ENCODE peak calls at places on chromosomes 3 and 15, in six cellular contexts. M is endodermal cell, C is tibial artery, K is C1 segment of cervical spinal cord, V is HuH-7, A is NCI-H1105. O is an unnamed sample.

GRCh38 chr15:62888628-62889027 is 153.9 kb upstream of the TPM1 start:
- DNase-seq in M (no peak), C (no peak), K (no peak), V (no peak), A (no peak), O (no peak)

GRCh38 chr3:25727316-25727715 is 55.9 kb downstream of the NGLY1 start:
- DNase-seq in M (no peak), C (no peak), K (no peak), V (no peak), A (no peak), O (no peak)

GRCh38 chr15:68256675-68257450 is 20.7 kb upstream of the FEM1B start:
- DNase-seq in M (peak), C (peak), K (peak), V (peak), A (no peak), O (peak)

GRCh38 chr3:165466856-165467255 is 270.7 kb upstream of the SLITRK3 start:
- DNase-seq in M (no peak), C (no peak), K (no peak), V (no peak), A (no peak), O (no peak)

GRCh38 chr3:159844383-159844730 is 144.3 kb upstream of the IL12A start:
- DNase-seq in M (no peak), C (no peak), K (no peak), V (no peak), A (no peak), O (no peak)

GRCh38 chr3:47194994-47195393 is 31.1 kb upstream of the SETD2 start:
- DNase-seq in M (no peak), C (no peak), K (no peak), V (no peak), A (no peak), O (no peak)

GRCh38 chr3:188742755-188743549 is 428.8 kb upstream of the TPRG1 start:
- DNase-seq in M (no peak), C (no peak), K (no peak), V (no peak), A (no peak), O (no peak)

GRCh38 chr3:171186383-171186782 is 159.9 kb upstream of the SLC2A2 start:
- DNase-seq in M (no peak), C (no peak), K (no peak), V (no peak), A (no peak), O (no peak)

GRCh38 chr3:39541917-39542329 is 74.4 kb downstream of the MOBP start:
- DNase-seq in M (no peak), C (no peak), K (no peak), V (no peak), A (peak), O (no peak)

GRCh38 chr3:196406806-196407470 is 25.3 kb downstream of the UBXN7 start:
- DNase-seq in M (no peak), C (no peak), K (no peak), V (no peak), A (no peak), O (no peak)

GRCh38 chr15:51450001-51450400 is 108.5 kb downstream of the GLDN start:
- DNase-seq in M (no peak), C (no peak), K (no peak), V (no peak), A (no peak), O (no peak)

GRCh38 chr15:95208071-95208470 is 976.7 kb downstream of the MCTP2 start:
- DNase-seq in M (no peak), C (no peak), K (no peak), V (no peak), A (no peak), O (no peak)

GRCh38 chr3:69710153-69710977 is 28.9 kb upstream of the MITF start:
- DNase-seq in M (no peak), C (no peak), K (no peak), V (no peak), A (no peak), O (no peak)

GRCh38 chr15:65870889-65871533 is 1.7 kb downstream of the RAB11A start:
- DNase-seq in M (no peak), C (no peak), K (no peak), V (peak), A (peak), O (no peak)

GRCh38 chr3:198093082-198093679 is 133.2 kb downstream of the LMLN start:
- DNase-seq in M (no peak), C (no peak), K (no peak), V (no peak), A (no peak), O (no peak)

GRCh38 chr15:92495468-92495867 is 101.8 kb downstream of the ST8SIA2 start:
- DNase-seq in M (no peak), C (no peak), K (no peak), V (no peak), A (no peak), O (no peak)

GRCh38 chr3:187838016-187838535 is 92.8 kb upstream of the BCL6 start:
- DNase-seq in M (no peak), C (no peak), K (no peak), V (no peak), A (no peak), O (no peak)

GRCh38 chr3:177050466-177051237 is 146.6 kb downstream of the TBL1XR1 start:
- DNase-seq in M (no peak), C (no peak), K (no peak), V (no peak), A (peak), O (no peak)

GRCh38 chr15:44312108-44312507 is 23.6 kb downstream of the GOLM2 start:
- DNase-seq in M (no peak), C (no peak), K (no peak), V (no peak), A (no peak), O (no peak)

GRCh38 chr3:158167737-158168469 is 58.0 kb downstream of the RSRC1 start:
- DNase-seq in M (no peak), C (no peak), K (no peak), V (no peak), A (no peak), O (no peak)

GRCh38 chr15:48634934-48635333 is 10.6 kb downstream of the FBN1 start:
- DNase-seq in M (no peak), C (no peak), K (no peak), V (no peak), A (no peak), O (no peak)

GRCh38 chr3:49723301-49723630 is 485 bp downstream of the GMPPB start:
- DNase-seq in M (peak), C (peak), K (peak), V (peak), A (peak), O (peak)

GRCh38 chr15:33915571-33916407 is 52.5 kb upstream of the CHRM5 start:
- DNase-seq in M (peak), C (no peak), K (no peak), V (no peak), A (no peak), O (no peak)

GRCh38 chr15:26503998-26504397 is 268.9 kb downstream of the GABRB3 start:
- DNase-seq in M (no peak), C (no peak), K (no peak), V (no peak), A (no peak), O (no peak)

GRCh38 chr3:112739252-112739945 is 98.5 kb upstream of the CCDC80 start:
- DNase-seq in M (no peak), C (no peak), K (no peak), V (no peak), A (no peak), O (no peak)

GRCh38 chr3:22887664-22888291 is 315.3 kb upstream of the UBE2E2 start:
- DNase-seq in M (peak), C (no peak), K (no peak), V (peak), A (peak), O (no peak)

GRCh38 chr3:108182339-108182738 is 39.9 kb downstream of the IFT57 start:
- DNase-seq in M (no peak), C (no peak), K (no peak), V (no peak), A (peak), O (no peak)

GRCh38 chr3:158347966-158348365 is 223.0 kb upstream of the MLF1 start:
- DNase-seq in M (no peak), C (no peak), K (no peak), V (no peak), A (no peak), O (no peak)

O was measured in uterus.